ENCODE peak calls at places on chromosomes 5 and 9, in nine cellular contexts. I is activated CD4-positive, alpha-beta T cell treated with anti-CD3 and anti-CD28 coated beads, Interleukin-2, amount 50 U/mL, for 4 hours; C is substantia nigra; G is Peyer's patch; T is activated T-cell treated with anti-CD3 and anti-CD28 coated beads for 48 hours; W is NCI-H510A; R is RKO; H is SW480; S is effector memory CD8-positive, alpha-beta T cell. B is an unnamed sample.

GRCh38 chr9:128190516-128191405 is 611 bp downstream of the CIZ1 start:
- DNase-seq in I (no peak), C (peak; percentile 68), G (no peak), T (no peak), W (no peak), R (peak; percentile 41), H (no peak), S (no peak), B (no peak)

GRCh38 chr5:134458234-134458633 is 46.6 kb upstream of the CDKN2AIPNL start:
- DNase-seq in I (no peak), C (no peak), G (no peak), T (no peak), W (no peak), R (no peak), H (no peak), S (no peak), B (no peak)

GRCh38 chr9:111743275-111743674 is 51.5 kb downstream of the SHOC1 start:
- DNase-seq in I (no peak), C (no peak), G (no peak), T (peak; percentile 18), W (no peak), R (peak; percentile 100), H (peak; percentile 90), S (no peak), B (no peak)

GRCh38 chr9:124863371-124863831 is 1.5 kb downstream of the ARPC5L start:
- DNase-seq in I (no peak), C (no peak), G (no peak), T (no peak), W (no peak), R (no peak), H (no peak), S (no peak), B (peak; percentile 36)

GRCh38 chr9:92730897-92731296 is 33.7 kb downstream of the BICD2 start:
- DNase-seq in I (no peak), C (no peak), G (peak; percentile 41), T (no peak), W (no peak), R (no peak), H (no peak), S (no peak), B (no peak)

GRCh38 chr5:157519579-157520253 is 55.9 kb downstream of the ADAM19 start:
- DNase-seq in I (no peak), C (no peak), G (peak; percentile 50), T (no peak), W (no peak), R (no peak), H (no peak), S (no peak), B (no peak)

GRCh38 chr9:128304971-128305288 is 17.3 kb downstream of the TRUB2 start:
- DNase-seq in I (no peak), C (no peak), G (no peak), T (no peak), W (no peak), R (no peak), H (no peak), S (no peak), B (no peak)

GRCh38 chr5:65137631-65138030 is 344.1 kb downstream of the ADAMTS6 start:
- DNase-seq in I (no peak), C (no peak), G (no peak), T (no peak), W (no peak), R (no peak), H (no peak), S (no peak), B (no peak)

GRCh38 chr5:174371600-174372094 is 326.1 kb downstream of the NSG2 start:
- DNase-seq in I (no peak), C (no peak), G (no peak), T (no peak), W (no peak), R (no peak), H (peak; percentile 89), S (no peak), B (no peak)

GRCh38 chr9:69190866-69191672 is 17.0 kb downstream of the TJP2 start:
- DNase-seq in I (no peak), C (no peak), G (no peak), T (no peak), W (no peak), R (no peak), H (no peak), S (no peak), B (no peak)

B was measured in MV-4-11.